ENCODE peak calls at places on chromosomes 11 and 22, in nine cellular contexts. P is CD8-positive, alpha-beta T cell; A is psoas muscle; K is uterus; U is tibial artery; B is Peyer's patch; M is naive thymus-derived CD4-positive, alpha-beta T cell; T is heart right ventricle; J is IMR-90. H is an unnamed sample.
A peak's percentile ranks its signal among the peaks of the same experiment; 100 is the strongest.

GRCh38 chr11:103959279-103959930 is 77.0 kb upstream of the DDI1 start:
- DNase-seq in U (no peak), A (no peak), B (no peak), M (no peak), J (peak; percentile 79), K (no peak), T (no peak), P (no peak), H (no peak)

GRCh38 chr11:2387266-2387982 is 10.3 kb downstream of the CD81 start:
- DNase-seq in M (no peak), U (no peak), J (peak; percentile 52), B (no peak), T (no peak), P (peak; percentile 64), K (no peak), A (no peak), H (no peak)

GRCh38 chr22:41425704-41426365 is 20.8 kb downstream of the TOB2 start:
- DNase-seq in M (peak; percentile 12), J (no peak), T (no peak), B (no peak), U (no peak), A (no peak), P (no peak), K (no peak), H (no peak)

GRCh38 chr11:12382451-12382850 is 5.1 kb downstream of the PARVA start:
- DNase-seq in U (no peak), M (no peak), J (peak; percentile 70), P (no peak), K (no peak), B (no peak), A (no peak), T (no peak), H (no peak)

GRCh38 chr22:31098633-31099110 is 8.7 kb downstream of the SELENOM start:
- DNase-seq in M (no peak), K (peak; percentile 72), P (no peak), U (peak; percentile 80), B (no peak), A (no peak), T (peak; percentile 58), J (no peak), H (no peak)

GRCh38 chr22:17483670-17484372 is 79.5 kb upstream of the SLC25A18 start:
- DNase-seq in A (no peak), B (no peak), T (no peak), U (no peak), P (no peak), J (no peak), K (no peak), M (no peak), H (no peak)

GRCh38 chr22:17098379-17098819 is 13.6 kb downstream of the IL17RA start:
- DNase-seq in A (no peak), B (no peak), M (peak; percentile 60), K (no peak), J (no peak), U (peak; percentile 64), T (no peak), P (peak; percentile 62), H (no peak)

GRCh38 chr11:36354221-36355003 is 58.3 kb downstream of the PRR5L start:
- DNase-seq in A (no peak), T (no peak), P (no peak), U (no peak), J (peak; percentile 67), M (no peak), K (no peak), B (no peak), H (no peak)

GRCh38 chr22:28902490-28902889 is 19.1 kb downstream of the ZNRF3 start:
- DNase-seq in M (no peak), K (no peak), T (no peak), U (no peak), B (no peak), P (no peak), A (no peak), J (no peak), H (no peak)

GRCh38 chr22:28904211-28904808 is 20.9 kb downstream of the ZNRF3 start:
- DNase-seq in M (no peak), P (no peak), A (no peak), B (no peak), J (peak; percentile 66), T (no peak), K (no peak), U (peak; percentile 6), H (no peak)

GRCh38 chr22:28905433-28905832 is 22.1 kb downstream of the ZNRF3 start:
- DNase-seq in J (no peak), A (no peak), K (no peak), B (no peak), T (no peak), P (no peak), M (no peak), U (no peak), H (no peak)

GRCh38 chr22:28903719-28904118 is 20.3 kb downstream of the ZNRF3 start:
- DNase-seq in J (no peak), A (no peak), T (peak; percentile 17), P (no peak), M (no peak), B (no peak), K (no peak), U (peak; percentile 24), H (no peak)

DNA sequence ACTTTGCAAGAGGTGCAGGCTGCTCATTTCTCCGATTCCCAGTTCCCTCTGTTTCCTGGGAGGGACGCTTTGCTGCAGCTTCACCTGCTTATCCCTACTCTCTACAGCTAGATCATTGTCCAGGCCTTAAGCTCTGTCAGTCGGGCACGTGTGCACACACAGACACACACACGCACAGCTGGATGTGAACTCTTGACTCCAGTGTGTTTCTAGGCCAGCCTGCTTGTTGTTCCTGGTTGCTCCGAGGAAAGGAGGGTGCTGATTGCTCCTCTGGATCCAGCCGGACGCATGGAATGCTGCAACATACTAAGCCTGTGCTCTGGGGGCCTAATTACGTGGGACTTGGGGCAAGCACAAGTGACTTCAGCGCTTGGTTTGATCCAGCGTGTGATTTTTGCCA is 19.7 kb downstream of the ZNRF3 start:
- DNase-seq in M (no peak), T (peak; percentile 20), B (no peak), J (no peak), K (peak; percentile 24), P (no peak), U (peak; percentile 70), A (peak; percentile 37), H (no peak)
- H3K4me1 ChIP-seq in M (peaks cover 6% of the 10 kb centered on the region), T (peaks cover 3% of the 10 kb centered on the region), B (peaks cover 3% of the 10 kb centered on the region), J (peaks cover 21% of the 10 kb centered on the region), K (peaks cover 9% of the 10 kb centered on the region), P (peaks cover 7% of the 10 kb centered on the region), U (peaks cover 47% of the 10 kb centered on the region), A (peaks cover 49% of the 10 kb centered on the region), H (peaks cover 28% of the 10 kb centered on the region)

DNA sequence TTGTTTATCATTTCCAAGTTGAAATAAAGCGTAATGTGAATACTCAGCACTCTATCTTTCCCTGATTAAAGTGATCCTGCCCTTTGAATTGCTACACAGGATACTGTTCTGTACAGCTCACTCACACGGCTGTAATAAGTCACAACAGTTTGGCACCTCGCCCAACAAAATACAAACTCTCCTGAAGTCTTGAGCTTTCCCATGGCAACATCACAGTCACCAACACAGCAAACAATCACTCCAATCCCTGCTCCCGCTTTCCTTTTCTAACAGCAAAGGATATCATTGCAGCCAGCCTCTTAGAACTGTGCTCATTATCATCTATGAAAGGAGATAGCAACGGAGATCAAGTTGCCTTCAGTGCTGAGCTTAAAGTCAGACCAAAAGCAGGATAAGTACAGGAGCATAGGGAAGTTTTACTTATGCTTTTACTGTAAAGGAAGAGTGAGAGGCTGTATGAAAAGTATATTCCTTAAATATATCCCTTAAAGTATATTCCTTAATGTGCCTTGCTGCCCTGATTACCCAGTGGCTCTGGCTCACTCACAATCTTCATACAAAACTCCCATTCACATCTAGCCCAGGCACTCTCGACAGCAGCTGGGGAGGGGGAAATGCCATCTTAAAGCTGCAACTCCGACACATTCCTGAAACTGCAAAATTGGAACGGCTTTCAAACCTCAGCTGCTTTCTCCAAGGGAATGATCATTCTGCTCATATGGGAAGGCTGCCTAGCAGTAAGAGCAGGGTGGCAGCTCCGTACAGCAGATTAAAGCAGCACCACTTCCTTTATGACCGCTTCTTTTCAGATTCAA is 35.9 kb downstream of the MAML2 start:
- DNase-seq in P (no peak), T (no peak), K (peak; percentile 73), J (peak; percentile 99), M (peak; percentile 42), B (peak; percentile 90), A (peak; percentile 60), U (peak; percentile 91), H (no peak)
- H3K27ac ChIP-seq in P (no peak overlapping the region), T (peak overlapping the region; percentile 89), K (peak overlapping the region; percentile 86), J (peak overlapping the region; percentile 71), M (peak overlapping the region; percentile 56), B (peak overlapping the region; percentile 81), A (peak overlapping the region; percentile 61), U (peak overlapping the region; percentile 72), H (peak overlapping the region; percentile 90)

GRCh38 chr22:46043816-46044717 is 67.1 kb upstream of the WNT7B start:
- DNase-seq in J (no peak), M (peak; percentile 48), K (peak; percentile 57), A (no peak), U (peak; percentile 82), B (peak; percentile 59), P (peak; percentile 74), T (no peak), H (peak; percentile 49)

GRCh38 chr22:46046299-46046685 is 69.3 kb upstream of the WNT7B start:
- DNase-seq in P (no peak), M (no peak), T (no peak), U (no peak), J (no peak), A (no peak), B (peak; percentile 44), K (peak; percentile 19), H (no peak)

GRCh38 chr22:46045459-46046298 is 68.7 kb upstream of the WNT7B start:
- DNase-seq in M (no peak), J (no peak), A (no peak), B (peak; percentile 49), U (peak; percentile 93), P (no peak), T (no peak), K (peak; percentile 32), H (peak; percentile 40)

GRCh38 chr22:46043339-46043738 is 66.4 kb upstream of the WNT7B start:
- DNase-seq in A (no peak), P (no peak), K (peak; percentile 18), J (no peak), B (peak; percentile 44), T (no peak), M (no peak), U (peak; percentile 58), H (peak; percentile 30)

DNA sequence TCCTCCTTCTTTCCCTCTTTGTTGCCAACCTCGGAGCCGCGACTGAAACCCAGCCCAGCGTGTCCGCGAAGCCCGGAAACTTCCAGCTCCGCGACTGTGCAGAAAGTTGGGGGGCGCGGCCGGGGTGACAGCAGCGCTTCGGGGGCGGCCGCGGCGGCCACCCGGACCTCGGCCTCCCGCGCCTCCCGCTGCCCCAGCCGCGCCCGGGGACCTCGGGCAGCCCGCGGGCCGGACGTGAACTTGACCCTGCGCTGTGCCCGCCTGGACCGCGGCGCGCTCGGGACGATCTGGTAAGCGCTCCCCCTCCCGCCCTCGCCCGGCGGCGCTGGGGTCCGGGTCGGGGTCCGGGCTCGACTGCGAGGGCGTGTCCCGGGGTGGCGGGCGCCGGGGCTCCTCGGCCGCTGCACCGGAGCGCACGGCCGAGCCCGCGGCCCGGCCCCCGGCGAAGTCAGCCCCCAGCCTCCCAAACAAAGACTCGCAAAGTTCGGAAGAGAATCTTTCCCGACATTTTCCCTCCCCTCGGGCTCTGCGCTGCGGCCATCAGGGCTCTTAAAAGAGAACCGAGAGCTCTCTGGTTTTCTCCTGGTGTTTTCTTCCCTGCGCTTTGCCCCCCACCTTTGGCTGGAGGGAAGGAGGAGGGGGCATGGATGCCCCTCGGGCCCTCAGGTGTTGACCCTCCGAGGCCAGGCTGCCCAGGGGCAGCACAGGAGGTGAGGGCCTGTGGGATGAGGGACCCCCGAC is 67.9 kb upstream of the WNT7B start:
- DNase-seq in P (no peak), M (no peak), K (peak; percentile 51), B (peak; percentile 73), U (no peak), A (peak; percentile 56), J (no peak), T (peak; percentile 66), H (peak; percentile 91)
- H3K4me1 ChIP-seq in P (peaks cover 21% of the 10 kb centered on the region), M (peaks cover 10% of the 10 kb centered on the region), K (no peaks in the 10 kb centered on the region), B (no peaks in the 10 kb centered on the region), U (peaks cover 71% of the 10 kb centered on the region), A (peaks cover 70% of the 10 kb centered on the region), J (peaks cover 20% of the 10 kb centered on the region), T (peaks cover 42% of the 10 kb centered on the region), H (peaks cover 25% of the 10 kb centered on the region)

GRCh38 chr11:61306221-61306620 is 11.1 kb upstream of the VWCE start:
- DNase-seq in K (no peak), A (no peak), M (no peak), T (no peak), B (no peak), J (no peak), U (no peak), P (no peak), H (no peak)

GRCh38 chr11:61309141-61309540 is 14.0 kb upstream of the VWCE start:
- DNase-seq in K (no peak), P (no peak), U (no peak), M (no peak), T (no peak), B (no peak), J (no peak), A (no peak), H (no peak)

GRCh38 chr11:61309739-61310138 is 14.6 kb upstream of the VWCE start:
- DNase-seq in T (no peak), K (no peak), M (no peak), J (no peak), A (no peak), B (no peak), U (no peak), P (no peak), H (no peak)

GRCh38 chr11:61305417-61305816 is 10.3 kb upstream of the VWCE start:
- DNase-seq in P (no peak), J (no peak), U (no peak), K (no peak), T (no peak), A (no peak), M (no peak), B (no peak), H (no peak)

DNA sequence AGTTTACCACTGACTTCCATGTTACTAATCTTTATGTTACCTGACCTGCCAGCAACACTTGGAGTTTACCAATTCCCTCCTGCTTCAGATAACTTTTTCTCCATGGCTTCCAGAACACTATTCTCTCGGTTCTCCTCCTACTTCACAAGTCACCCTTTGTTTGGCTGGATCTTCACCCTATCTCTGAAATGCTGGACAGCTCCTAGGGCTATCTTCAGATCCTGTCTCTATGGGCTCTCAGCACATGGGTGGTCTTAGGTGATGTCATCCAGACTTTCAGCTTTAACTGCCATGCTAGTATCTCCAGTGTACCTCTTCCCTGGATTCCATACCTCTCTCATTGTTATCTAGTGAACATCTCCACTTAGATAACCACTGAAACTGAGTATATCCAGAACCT is 12.2 kb upstream of the VWCE start:
- DNase-seq in K (no peak), P (no peak), J (no peak), A (no peak), U (no peak), T (no peak), B (no peak), M (no peak), H (no peak)
- H3K27ac ChIP-seq in K (no peak overlapping the region), P (no peak overlapping the region), J (no peak overlapping the region), A (no peak overlapping the region), U (no peak overlapping the region), T (no peak overlapping the region), B (no peak overlapping the region), M (no peak overlapping the region), H (no peak overlapping the region)